ENCODE peak calls at places on chromosomes 13 and 19, in five cellular contexts. A is GM23338; Q is fibroblast of lung; X is activated naive CD4-positive, alpha-beta T cell; J is NCI-H2081 treated with DMSO at 0.1 percent for 48 hours. B is an unnamed sample.
A peak's percentile ranks its signal among the peaks of the same experiment; 100 is the strongest.

GRCh38 chr19:46478356-46478986 is 7.1 kb upstream of the PNMA8A start:
- DNase-seq in X (no peak), Q (peak; percentile 63), J (no peak), A (peak; percentile 97), B (no peak)

GRCh38 chr19:45575216-45575615 is 9.4 kb downstream of the OPA3 start:
- DNase-seq in A (no peak), Q (no peak), X (no peak), J (no peak), B (no peak)

GRCh38 chr13:75481176-75482069 is 546 bp downstream of the TBC1D4 start:
- DNase-seq in Q (peak; percentile 28), A (peak; percentile 68), J (no peak), X (no peak), B (peak; percentile 82)

GRCh38 chr13:40986328-40986856 is 32.7 kb downstream of the ELF1 start:
- DNase-seq in J (no peak), Q (peak; percentile 77), X (no peak), A (no peak), B (no peak)

GRCh38 chr19:38648789-38649304 is 1.4 kb downstream of the ACTN4 start:
- DNase-seq in A (no peak), Q (no peak), X (no peak), J (no peak), B (no peak)

GRCh38 chr19:2433854-2434253 is 6.5 kb upstream of the TIMM13 start:
- DNase-seq in Q (no peak), A (no peak), X (no peak), J (no peak), B (no peak)

GRCh38 chr19:7618771-7619510 is 10.4 kb downstream of the XAB2 start:
- DNase-seq in A (no peak), J (no peak), Q (no peak), X (no peak), B (peak; percentile 87)

GRCh38 chr19:35076026-35076370 is 34.5 kb downstream of the HPN start:
- DNase-seq in Q (no peak), J (no peak), A (no peak), X (no peak), B (no peak)

GRCh38 chr19:39401549-39402416 is 4.9 kb upstream of the ZFP36 start:
- DNase-seq in Q (peak; percentile 82), X (peak; percentile 26), J (no peak), A (no peak), B (no peak)

GRCh38 chr13:109707044-109707794 is 79.2 kb downstream of the IRS2 start:
- DNase-seq in Q (peak; percentile 34), J (no peak), X (no peak), A (no peak), B (no peak)

GRCh38 chr19:13117772-13118423 is at the start of gene NACC1:
- DNase-seq in X (peak; percentile 68), A (peak; percentile 94), J (peak; percentile 67), Q (peak; percentile 86), B (peak; percentile 99)

GRCh38 chr13:36282818-36283432 is 14.7 kb downstream of the CCDC169 start:
- DNase-seq in Q (peak; percentile 69), J (no peak), A (peak; percentile 72), X (no peak), B (no peak)

GRCh38 chr13:43785681-43786471 is 896 bp downstream of the ENOX1 start:
- DNase-seq in A (peak; percentile 70), X (no peak), Q (peak; percentile 77), J (peak; percentile 32), B (peak; percentile 61)

GRCh38 chr13:90420683-90421082 is 926.8 kb upstream of the MIR17HG start:
- DNase-seq in J (no peak), A (peak; percentile 18), X (no peak), Q (peak; percentile 9), B (no peak)

GRCh38 chr13:99339736-99340392 is 32.7 kb upstream of the GPR183 start:
- DNase-seq in Q (peak; percentile 48), A (no peak), J (no peak), X (no peak), B (no peak)

B was measured in left lung.